ENCODE peak calls at places on chromosomes 16 and 17, in eight cellular contexts. One of them, this sample, is unnamed.

GRCh38 chr17:82300707-82301270 is 16.6 kb downstream of the CD7 start:
- DNase-seq in body of pancreas: peak; percentile 72
- DNase-seq in prostate gland: peak; percentile 50
- DNase-seq in GM23338: peak; percentile 79
- DNase-seq in heart left ventricle: peak; percentile 70
- DNase-seq in A673: peak; percentile 69
- DNase-seq in adrenal gland: peak; percentile 83
- DNase-seq in fibroblast of lung: peak; percentile 63
- DNase-seq in this sample: peak; percentile 64

GRCh38 chr16:77238593-77238992 is 39.4 kb downstream of the SYCE1L start:
- DNase-seq in GM23338: no peak
- DNase-seq in prostate gland: no peak
- DNase-seq in adrenal gland: no peak
- DNase-seq in body of pancreas: no peak
- DNase-seq in A673: no peak
- DNase-seq in heart left ventricle: no peak
- DNase-seq in fibroblast of lung: no peak
- DNase-seq in this sample: no peak

GRCh38 chr17:2707721-2708584 is 3.6 kb downstream of the CLUH start:
- DNase-seq in fibroblast of lung: peak; percentile 31
- DNase-seq in prostate gland: no peak
- DNase-seq in adrenal gland: peak; percentile 92
- DNase-seq in GM23338: peak; percentile 79
- DNase-seq in body of pancreas: peak; percentile 65
- DNase-seq in heart left ventricle: peak; percentile 92
- DNase-seq in A673: no peak
- DNase-seq in this sample: no peak

GRCh38 chr17:56297142-56297541 is 143.9 kb downstream of the ANKFN1 start:
- DNase-seq in GM23338: no peak
- DNase-seq in heart left ventricle: no peak
- DNase-seq in A673: no peak
- DNase-seq in fibroblast of lung: peak; percentile 33
- DNase-seq in prostate gland: no peak
- DNase-seq in adrenal gland: no peak
- DNase-seq in body of pancreas: no peak
- DNase-seq in this sample: no peak

GRCh38 chr17:15411556-15412198 is 55.7 kb downstream of the CDRT4 start:
- DNase-seq in heart left ventricle: no peak
- DNase-seq in adrenal gland: peak; percentile 15
- DNase-seq in prostate gland: no peak
- DNase-seq in body of pancreas: no peak
- DNase-seq in GM23338: no peak
- DNase-seq in A673: no peak
- DNase-seq in fibroblast of lung: peak; percentile 42
- DNase-seq in this sample: no peak

GRCh38 chr17:18257268-18257681 is 1.3 kb downstream of the FLII start:
- DNase-seq in fibroblast of lung: no peak
- DNase-seq in A673: no peak
- DNase-seq in heart left ventricle: no peak
- DNase-seq in body of pancreas: peak; percentile 49
- DNase-seq in GM23338: peak; percentile 78
- DNase-seq in prostate gland: peak; percentile 35
- DNase-seq in adrenal gland: no peak
- DNase-seq in this sample: no peak

GRCh38 chr17:81181811-81182185 is 15.8 kb upstream of the AATK start:
- DNase-seq in GM23338: no peak
- DNase-seq in fibroblast of lung: no peak
- DNase-seq in adrenal gland: no peak
- DNase-seq in body of pancreas: no peak
- DNase-seq in A673: no peak
- DNase-seq in heart left ventricle: no peak
- DNase-seq in prostate gland: no peak
- DNase-seq in this sample: no peak

GRCh38 chr17:14048169-14048568 is 21.1 kb upstream of the COX10 start:
- DNase-seq in A673: peak; percentile 27
- DNase-seq in prostate gland: no peak
- DNase-seq in heart left ventricle: no peak
- DNase-seq in adrenal gland: peak; percentile 8
- DNase-seq in fibroblast of lung: no peak
- DNase-seq in body of pancreas: no peak
- DNase-seq in GM23338: peak; percentile 70
- DNase-seq in this sample: no peak

GRCh38 chr17:9645858-9646555 is 690 bp downstream of the USP43 start:
- DNase-seq in heart left ventricle: no peak
- DNase-seq in prostate gland: peak; percentile 63
- DNase-seq in GM23338: peak; percentile 79
- DNase-seq in A673: no peak
- DNase-seq in fibroblast of lung: no peak
- DNase-seq in adrenal gland: peak; percentile 35
- DNase-seq in body of pancreas: peak; percentile 79
- DNase-seq in this sample: peak; percentile 39

GRCh38 chr17:5630434-5630833 is 46.1 kb upstream of the NLRP1 start:
- DNase-seq in A673: no peak
- DNase-seq in prostate gland: no peak
- DNase-seq in GM23338: no peak
- DNase-seq in fibroblast of lung: no peak
- DNase-seq in body of pancreas: no peak
- DNase-seq in adrenal gland: no peak
- DNase-seq in heart left ventricle: no peak
- DNase-seq in this sample: no peak

GRCh38 chr16:3734758-3735221 is 17.5 kb upstream of the TRAP1 start:
- DNase-seq in heart left ventricle: no peak
- DNase-seq in adrenal gland: no peak
- DNase-seq in GM23338: no peak
- DNase-seq in fibroblast of lung: no peak
- DNase-seq in body of pancreas: no peak
- DNase-seq in prostate gland: no peak
- DNase-seq in A673: no peak
- DNase-seq in this sample: no peak

GRCh38 chr17:18182978-18183333 is 672 bp upstream of the ALKBH5 start:
- DNase-seq in heart left ventricle: peak; percentile 92
- DNase-seq in body of pancreas: peak; percentile 79
- DNase-seq in adrenal gland: peak; percentile 86
- DNase-seq in fibroblast of lung: no peak
- DNase-seq in GM23338: no peak
- DNase-seq in A673: peak; percentile 91
- DNase-seq in prostate gland: peak; percentile 69
- DNase-seq in this sample: peak; percentile 91

GRCh38 chr17:7018331-7018964 is 4.4 kb upstream of the BCL6B start:
- DNase-seq in A673: no peak
- DNase-seq in body of pancreas: no peak
- DNase-seq in prostate gland: no peak
- DNase-seq in fibroblast of lung: no peak
- DNase-seq in GM23338: no peak
- DNase-seq in heart left ventricle: peak; percentile 69
- DNase-seq in adrenal gland: peak; percentile 89
- DNase-seq in this sample: no peak

GRCh38 chr16:11097782-11098167 is 153.4 kb downstream of the CLEC16A start:
- DNase-seq in GM23338: no peak
- DNase-seq in heart left ventricle: no peak
- DNase-seq in adrenal gland: no peak
- DNase-seq in body of pancreas: no peak
- DNase-seq in fibroblast of lung: no peak
- DNase-seq in prostate gland: no peak
- DNase-seq in A673: no peak
- DNase-seq in this sample: no peak

GRCh38 chr16:72995151-72995881 is 52.6 kb downstream of the ZFHX3 start:
- DNase-seq in heart left ventricle: no peak
- DNase-seq in GM23338: peak; percentile 81
- DNase-seq in adrenal gland: no peak
- DNase-seq in prostate gland: no peak
- DNase-seq in fibroblast of lung: no peak
- DNase-seq in body of pancreas: peak; percentile 11
- DNase-seq in A673: peak; percentile 82
- DNase-seq in this sample: no peak

GRCh38 chr17:72587773-72588511 is 467.1 kb downstream of the SOX9 start:
- DNase-seq in fibroblast of lung: peak; percentile 49
- DNase-seq in adrenal gland: no peak
- DNase-seq in GM23338: no peak
- DNase-seq in heart left ventricle: no peak
- DNase-seq in body of pancreas: no peak
- DNase-seq in A673: no peak
- DNase-seq in prostate gland: no peak
- DNase-seq in this sample: no peak

GRCh38 chr17:44155488-44155887 is 13.8 kb downstream of the HROB start:
- DNase-seq in body of pancreas: no peak
- DNase-seq in fibroblast of lung: no peak
- DNase-seq in A673: no peak
- DNase-seq in prostate gland: no peak
- DNase-seq in adrenal gland: no peak
- DNase-seq in heart left ventricle: no peak
- DNase-seq in GM23338: no peak
- DNase-seq in this sample: no peak

DNA sequence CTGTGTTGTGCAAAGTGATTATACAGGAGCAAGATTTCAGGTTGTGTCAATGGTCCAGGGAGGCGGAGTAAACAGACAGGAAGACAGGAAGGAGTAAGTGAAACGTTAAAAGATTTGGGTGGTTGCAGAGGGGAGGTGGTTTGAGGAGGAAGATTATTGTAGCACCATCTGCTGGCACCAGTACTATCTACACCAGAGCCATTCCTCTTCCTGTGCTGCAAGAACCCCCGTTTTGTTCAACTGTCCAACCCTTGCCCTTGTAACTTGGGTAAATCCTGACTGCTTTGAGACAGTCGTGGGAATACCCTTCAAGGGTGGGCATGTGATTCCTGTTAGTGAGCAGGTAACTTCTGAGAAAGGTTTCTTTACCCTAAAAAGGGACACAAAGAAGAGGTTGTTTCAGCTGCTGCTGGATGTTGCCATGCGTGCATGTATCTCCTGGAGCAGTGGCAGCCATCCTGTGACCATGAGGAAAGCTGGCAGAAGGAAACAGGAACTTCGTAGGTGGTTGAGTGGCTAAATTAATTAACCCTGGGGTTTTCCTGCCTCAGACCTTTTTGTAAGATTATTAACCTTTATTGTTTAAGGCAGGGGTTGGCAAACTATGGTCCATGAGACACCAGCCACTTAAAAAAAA is 124.1 kb downstream of the PRKCA start:
- DNase-seq in adrenal gland: no peak
- DNase-seq in GM23338: peak; percentile 65
- DNase-seq in prostate gland: no peak
- DNase-seq in body of pancreas: no peak
- DNase-seq in A673: peak; percentile 75
- DNase-seq in fibroblast of lung: peak; percentile 18
- DNase-seq in heart left ventricle: no peak
- DNase-seq in this sample: peak; percentile 43
- TF ChIP-seq CTCF in adrenal gland: peak; percentile 18
- TF ChIP-seq CTCF in GM23338: peak; percentile 52
- TF ChIP-seq CTCF in prostate gland: no peak
- TF ChIP-seq CTCF in body of pancreas: no peak
- TF ChIP-seq CTCF in A673: peak; percentile 67
- TF ChIP-seq CTCF in fibroblast of lung: peak; percentile 20
- TF ChIP-seq CTCF in heart left ventricle: no peak
- TF ChIP-seq CTCF in this sample: peak; percentile 50

GRCh38 chr16:57797526-57798266 is 4.6 kb downstream of the KIFC3 start:
- DNase-seq in GM23338: peak; percentile 82
- DNase-seq in body of pancreas: peak; percentile 82
- DNase-seq in fibroblast of lung: no peak
- DNase-seq in adrenal gland: no peak
- DNase-seq in prostate gland: peak; percentile 72
- DNase-seq in heart left ventricle: peak; percentile 55
- DNase-seq in A673: peak; percentile 38
- DNase-seq in this sample: no peak
- H3K4me3 ChIP-seq in GM23338: peak overlapping the region; percentile 55
- H3K4me3 ChIP-seq in body of pancreas: peak overlapping the region; percentile 2
- H3K4me3 ChIP-seq in fibroblast of lung: no peak overlapping the region
- H3K4me3 ChIP-seq in adrenal gland: no peak overlapping the region
- H3K4me3 ChIP-seq in prostate gland: peak overlapping the region; percentile 22
- H3K4me3 ChIP-seq in heart left ventricle: peak overlapping the region; percentile 26
- H3K4me3 ChIP-seq in A673: peak overlapping the region; percentile 68
- H3K4me3 ChIP-seq in this sample: no peak overlapping the region

GRCh38 chr16:85331685-85332084 is 219.4 kb upstream of the CIBAR2 start:
- DNase-seq in adrenal gland: no peak
- DNase-seq in A673: no peak
- DNase-seq in prostate gland: no peak
- DNase-seq in fibroblast of lung: no peak
- DNase-seq in body of pancreas: no peak
- DNase-seq in heart left ventricle: no peak
- DNase-seq in GM23338: no peak
- DNase-seq in this sample: no peak
- H3K27me3 ChIP-seq in adrenal gland: no peaks in the 10 kb centered on the region
- H3K27me3 ChIP-seq in A673: no peaks in the 10 kb centered on the region
- H3K27me3 ChIP-seq in prostate gland: no peaks in the 10 kb centered on the region
- H3K27me3 ChIP-seq in fibroblast of lung: no peaks in the 10 kb centered on the region
- H3K27me3 ChIP-seq in body of pancreas: no peaks in the 10 kb centered on the region
- H3K27me3 ChIP-seq in heart left ventricle: no peaks in the 10 kb centered on the region
- H3K27me3 ChIP-seq in GM23338: peaks cover 44% of the 10 kb centered on the region
- H3K27me3 ChIP-seq in this sample: no peaks in the 10 kb centered on the region

GRCh38 chr16:88753600-88753999 is 31.4 kb downstream of the PIEZO1 start:
- DNase-seq in fibroblast of lung: no peak
- DNase-seq in adrenal gland: no peak
- DNase-seq in body of pancreas: no peak
- DNase-seq in A673: no peak
- DNase-seq in GM23338: no peak
- DNase-seq in prostate gland: no peak
- DNase-seq in heart left ventricle: no peak
- DNase-seq in this sample: no peak

GRCh38 chr16:88758227-88758943 is 26.6 kb downstream of the PIEZO1 start:
- DNase-seq in GM23338: no peak
- DNase-seq in body of pancreas: no peak
- DNase-seq in prostate gland: no peak
- DNase-seq in A673: no peak
- DNase-seq in heart left ventricle: no peak
- DNase-seq in fibroblast of lung: no peak
- DNase-seq in adrenal gland: no peak
- DNase-seq in this sample: no peak

GRCh38 chr16:88754109-88754911 is 30.7 kb downstream of the PIEZO1 start:
- DNase-seq in heart left ventricle: no peak
- DNase-seq in GM23338: no peak
- DNase-seq in body of pancreas: no peak
- DNase-seq in prostate gland: no peak
- DNase-seq in fibroblast of lung: no peak
- DNase-seq in A673: no peak
- DNase-seq in adrenal gland: no peak
- DNase-seq in this sample: no peak

GRCh38 chr16:88754912-88755744 is 29.9 kb downstream of the PIEZO1 start:
- DNase-seq in prostate gland: peak; percentile 42
- DNase-seq in body of pancreas: no peak
- DNase-seq in fibroblast of lung: peak; percentile 42
- DNase-seq in A673: peak; percentile 56
- DNase-seq in heart left ventricle: no peak
- DNase-seq in GM23338: peak; percentile 78
- DNase-seq in adrenal gland: no peak
- DNase-seq in this sample: no peak

DNA sequence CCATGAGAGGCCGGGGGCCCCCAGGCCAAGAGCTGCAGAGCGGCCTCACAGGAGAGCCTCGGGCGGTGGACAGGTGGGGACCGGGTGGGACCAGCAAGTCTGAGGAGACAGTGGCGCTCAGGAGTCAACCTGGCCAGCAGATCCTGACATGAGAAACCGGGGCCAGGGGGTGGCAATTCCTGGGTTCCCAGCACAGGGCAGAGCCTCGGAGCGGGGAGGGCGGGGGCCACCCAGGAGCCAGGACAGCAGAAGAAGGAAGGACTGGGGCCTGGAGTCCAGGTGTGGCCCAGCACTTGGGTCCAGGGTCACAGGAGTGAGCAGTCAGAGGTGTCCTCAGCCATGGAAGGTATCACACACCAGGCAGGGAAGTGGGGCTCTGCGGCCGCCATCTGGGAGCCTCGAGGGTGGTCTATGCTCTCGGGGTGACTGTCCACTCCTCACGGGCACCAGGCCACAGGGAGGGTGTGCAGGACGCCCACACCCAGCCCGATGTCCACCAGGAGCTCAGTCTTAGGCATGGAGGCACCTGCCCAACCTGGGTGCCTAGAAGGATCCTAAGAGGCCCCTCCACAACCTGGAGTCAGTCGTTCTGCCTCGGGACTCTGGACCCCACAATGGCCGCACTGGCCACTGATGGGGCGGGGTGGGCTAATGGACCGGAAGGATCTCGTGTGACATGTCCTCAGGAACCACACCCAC is 29.1 kb downstream of the PIEZO1 start:
- DNase-seq in fibroblast of lung: no peak
- DNase-seq in heart left ventricle: no peak
- DNase-seq in A673: no peak
- DNase-seq in GM23338: no peak
- DNase-seq in prostate gland: no peak
- DNase-seq in body of pancreas: no peak
- DNase-seq in adrenal gland: no peak
- DNase-seq in this sample: no peak
- TF ChIP-seq CTCF in fibroblast of lung: no peak
- TF ChIP-seq CTCF in heart left ventricle: no peak
- TF ChIP-seq CTCF in A673: peak; percentile 16
- TF ChIP-seq CTCF in GM23338: no peak
- TF ChIP-seq CTCF in prostate gland: no peak
- TF ChIP-seq CTCF in body of pancreas: no peak
- TF ChIP-seq CTCF in adrenal gland: no peak
- TF ChIP-seq CTCF in this sample: no peak

This sample was measured in GM06990.